ENCODE peak calls at places on chromosome 1, in ten cellular contexts. I, T, Y, U, J, G, O, W, A and R are unnamed samples.

GRCh38 chr1:36352141-36352909 is 28.9 kb upstream of the EVA1B start:
- DNase-seq in O (peak; percentile 48), T (no peak), U (no peak), W (no peak), J (no peak), A (no peak), Y (peak; percentile 49), I (no peak), G (no peak), R (no peak)

GRCh38 chr1:209873067-209873810 is 45.5 kb downstream of the UTP25 start:
- DNase-seq in Y (peak; percentile 93), G (no peak), W (no peak), T (no peak), I (peak; percentile 70), A (no peak), O (peak; percentile 76), J (no peak), U (no peak), R (no peak)

GRCh38 chr1:66490817-66491216 is 43.1 kb upstream of the SGIP1 start:
- DNase-seq in J (no peak), Y (peak; percentile 76), O (no peak), U (no peak), W (no peak), A (no peak), I (peak; percentile 52), T (no peak), G (no peak), R (no peak)

GRCh38 chr1:118948351-118948750 is 39.8 kb downstream of the TBX15 start:
- DNase-seq in Y (peak; percentile 37), A (no peak), J (no peak), G (no peak), I (no peak), U (no peak), O (no peak), T (no peak), W (no peak), R (no peak)

GRCh38 chr1:6298530-6298929 is 37.6 kb upstream of the GPR153 start:
- DNase-seq in G (no peak), W (no peak), T (no peak), J (no peak), A (no peak), U (no peak), O (no peak), I (no peak), Y (no peak), R (no peak)

GRCh38 chr1:155913969-155914757 is 3.0 kb upstream of the RIT1 start:
- DNase-seq in W (no peak), O (peak; percentile 44), J (no peak), U (no peak), G (no peak), A (no peak), I (peak; percentile 23), Y (no peak), T (no peak), R (no peak)

GRCh38 chr1:150072959-150073358 is 5.4 kb downstream of the VPS45 start:
- DNase-seq in A (no peak), T (no peak), J (no peak), O (no peak), I (no peak), W (no peak), G (no peak), U (no peak), Y (peak; percentile 60), R (no peak)

GRCh38 chr1:6634278-6635052 is 9.8 kb downstream of the THAP3 start:
- DNase-seq in A (peak; percentile 15), O (peak; percentile 36), W (no peak), T (peak; percentile 57), U (no peak), Y (peak; percentile 51), J (no peak), G (peak; percentile 36), I (peak; percentile 11), R (peak; percentile 21)

GRCh38 chr1:208844158-208844557 is 600.0 kb upstream of the PLXNA2 start:
- DNase-seq in O (no peak), J (no peak), W (no peak), I (no peak), U (no peak), T (no peak), Y (no peak), A (no peak), G (no peak), R (no peak)

GRCh38 chr1:200029624-200030074 is 2.1 kb downstream of the NR5A2 start:
- DNase-seq in Y (no peak), T (peak; percentile 60), I (no peak), J (no peak), U (no peak), O (no peak), A (no peak), G (no peak), W (peak; percentile 49), R (no peak)

GRCh38 chr1:205920159-205920558 is 23.1 kb downstream of the SLC26A9 start:
- DNase-seq in W (no peak), I (peak; percentile 24), T (no peak), G (peak; percentile 34), Y (peak; percentile 39), A (no peak), O (peak; percentile 70), J (no peak), U (peak; percentile 7), R (no peak)

GRCh38 chr1:91529856-91530255 is 29.2 kb downstream of the CDC7 start:
- DNase-seq in U (no peak), G (no peak), T (no peak), J (no peak), W (no peak), A (no peak), Y (peak; percentile 84), O (peak; percentile 17), I (peak; percentile 35), R (no peak)

GRCh38 chr1:226349081-226349480 is 40.1 kb upstream of the LIN9 start:
- DNase-seq in I (no peak), J (no peak), U (no peak), W (no peak), A (no peak), O (no peak), Y (no peak), G (no peak), T (no peak), R (no peak)

GRCh38 chr1:151238467-151238739 is 16.1 kb upstream of the PSMD4 start:
- DNase-seq in T (no peak), W (no peak), J (no peak), Y (peak; percentile 57), U (no peak), A (no peak), I (peak; percentile 58), G (no peak), O (peak; percentile 91), R (no peak)

GRCh38 chr1:189211742-189212141 is 1265.9 kb downstream of the BRINP3 start:
- DNase-seq in J (no peak), Y (peak; percentile 13), I (no peak), G (no peak), W (no peak), O (peak; percentile 68), A (no peak), T (no peak), U (no peak), R (no peak)

GRCh38 chr1:39110882-39111281 is 84.7 kb downstream of the NDUFS5 start:
- DNase-seq in I (no peak), Y (peak; percentile 73), G (no peak), J (no peak), O (peak; percentile 82), W (no peak), U (no peak), A (no peak), T (no peak), R (no peak)

GRCh38 chr1:16318544-16318943 is 33.7 kb downstream of the FBXO42 start:
- DNase-seq in W (no peak), I (no peak), Y (peak; percentile 24), J (no peak), A (no peak), T (no peak), U (no peak), G (peak; percentile 67), O (peak; percentile 9), R (no peak)